ENCODE peak calls at places on chromosomes 4 and X, in six cellular contexts. R is Right ventricle myocardium superior; X is T-cell; Q is NCI-H187 treated with DMSO at 0.1 percent for 48 hours; G is activated CD8-positive, alpha-beta memory T cell treated with anti-CD3 and anti-CD28 coated beads for 24 hours; A is AG08395. C is an unnamed sample.

GRCh38 chr4:77650787-77651186 is 45.2 kb downstream of the CXCL13 start:
- DNase-seq in X (no peak), R (no peak), G (no peak), Q (no peak), A (no peak), C (no peak)

GRCh38 chr4:153348006-153348405 is 3.5 kb downstream of the MND1 start:
- DNase-seq in Q (no peak), R (no peak), X (no peak), G (no peak), A (no peak), C (no peak)

GRCh38 chr4:185634066-185634652 is 98.9 kb upstream of the PDLIM3 start:
- DNase-seq in G (no peak), Q (no peak), A (no peak), X (no peak), R (no peak), C (no peak)

GRCh38 chrX:22063284-22063683 is 31.2 kb downstream of the PHEX start:
- DNase-seq in G (peak), A (no peak), R (no peak), Q (no peak), X (no peak), C (no peak)

GRCh38 chr4:96035727-96036126 is 195.8 kb downstream of the PDHA2 start:
- DNase-seq in A (no peak), X (no peak), R (no peak), G (no peak), Q (no peak), C (no peak)

GRCh38 chr4:17468638-17469221 is 43.2 kb downstream of the QDPR start:
- DNase-seq in R (no peak), G (no peak), A (peak), X (no peak), Q (no peak), C (no peak)

GRCh38 chrX:109600114-109600710 is 24.8 kb downstream of the KCNE5 start:
- DNase-seq in G (no peak), X (no peak), R (peak), A (peak), Q (no peak), C (no peak)

GRCh38 chrX:72609313-72609712 is 36.7 kb upstream of the HDAC8 start:
- DNase-seq in A (peak), X (no peak), G (no peak), R (no peak), Q (no peak), C (no peak)

GRCh38 chr4:55931833-55932232 is 16.9 kb upstream of the CEP135 start:
- DNase-seq in A (peak), Q (no peak), X (no peak), G (no peak), R (no peak), C (no peak)

GRCh38 chrX:123961268-123962005 is at the start of gene STAG2:
- DNase-seq in G (peak), Q (peak), A (peak), R (peak), X (peak), C (peak)

GRCh38 chr4:26151615-26152014 is 169.2 kb upstream of the RBPJ start:
- DNase-seq in A (no peak), Q (no peak), G (peak), R (no peak), X (no peak), C (no peak)